ENCODE peak calls at places on chromosomes 3 and 15, in six cellular contexts. One of them, this sample, is unnamed.

GRCh38 chr15:70267879-70268278 is 170.2 kb upstream of the TLE3 start:
- DNase-seq in MCF 10A: peak
- DNase-seq in GM13977: no peak
- DNase-seq in lower leg skin: no peak
- DNase-seq in HFFc6: no peak
- DNase-seq in endothelial cell: no peak
- DNase-seq in this sample: no peak

GRCh38 chr3:156150434-156151066 is 30.2 kb downstream of the KCNAB1 start:
- DNase-seq in HFFc6: peak
- DNase-seq in GM13977: peak
- DNase-seq in lower leg skin: no peak
- DNase-seq in endothelial cell: peak
- DNase-seq in MCF 10A: peak
- DNase-seq in this sample: peak

GRCh38 chr3:170751083-170751893 is 118.7 kb downstream of the RPL22L1 start:
- DNase-seq in lower leg skin: peak
- DNase-seq in HFFc6: peak
- DNase-seq in endothelial cell: no peak
- DNase-seq in MCF 10A: peak
- DNase-seq in GM13977: no peak
- DNase-seq in this sample: peak

GRCh38 chr15:33834892-33835730 is 133.2 kb upstream of the CHRM5 start:
- DNase-seq in GM13977: no peak
- DNase-seq in MCF 10A: no peak
- DNase-seq in HFFc6: peak
- DNase-seq in lower leg skin: no peak
- DNase-seq in endothelial cell: no peak
- DNase-seq in this sample: no peak

GRCh38 chr3:12999147-13000140 is 73.8 kb downstream of the IQSEC1 start:
- DNase-seq in MCF 10A: no peak
- DNase-seq in HFFc6: no peak
- DNase-seq in endothelial cell: no peak
- DNase-seq in lower leg skin: peak
- DNase-seq in GM13977: peak
- DNase-seq in this sample: no peak

GRCh38 chr3:5690904-5691532 is 503.5 kb downstream of the EDEM1 start:
- DNase-seq in GM13977: no peak
- DNase-seq in MCF 10A: no peak
- DNase-seq in HFFc6: no peak
- DNase-seq in endothelial cell: no peak
- DNase-seq in lower leg skin: no peak
- DNase-seq in this sample: no peak

GRCh38 chr15:58469432-58470353 is 37.9 kb downstream of the LIPC start:
- DNase-seq in lower leg skin: no peak
- DNase-seq in GM13977: no peak
- DNase-seq in MCF 10A: peak
- DNase-seq in HFFc6: peak
- DNase-seq in endothelial cell: no peak
- DNase-seq in this sample: no peak

GRCh38 chr3:196537319-196537984 is 22.3 kb upstream of the SMCO1 start:
- DNase-seq in lower leg skin: no peak
- DNase-seq in MCF 10A: peak
- DNase-seq in HFFc6: no peak
- DNase-seq in endothelial cell: peak
- DNase-seq in GM13977: peak
- DNase-seq in this sample: no peak

GRCh38 chr15:77510066-77511044 is 89.7 kb downstream of the HMG20A start:
- DNase-seq in lower leg skin: peak
- DNase-seq in HFFc6: no peak
- DNase-seq in GM13977: no peak
- DNase-seq in MCF 10A: no peak
- DNase-seq in endothelial cell: no peak
- DNase-seq in this sample: no peak

GRCh38 chr3:53885239-53885638 is 3.3 kb upstream of the ACTR8 start:
- DNase-seq in endothelial cell: no peak
- DNase-seq in MCF 10A: no peak
- DNase-seq in GM13977: no peak
- DNase-seq in lower leg skin: no peak
- DNase-seq in HFFc6: no peak
- DNase-seq in this sample: no peak

GRCh38 chr3:189588061-189588817 is 43.0 kb upstream of the TP63 start:
- DNase-seq in lower leg skin: no peak
- DNase-seq in endothelial cell: no peak
- DNase-seq in HFFc6: peak
- DNase-seq in GM13977: no peak
- DNase-seq in MCF 10A: peak
- DNase-seq in this sample: no peak

GRCh38 chr15:92043283-92043682 is 189.8 kb downstream of the SLCO3A1 start:
- DNase-seq in GM13977: no peak
- DNase-seq in MCF 10A: no peak
- DNase-seq in HFFc6: no peak
- DNase-seq in lower leg skin: peak
- DNase-seq in endothelial cell: no peak
- DNase-seq in this sample: no peak

GRCh38 chr15:59632714-59633113 is 21.1 kb downstream of the GCNT3 start:
- DNase-seq in HFFc6: peak
- DNase-seq in GM13977: no peak
- DNase-seq in endothelial cell: peak
- DNase-seq in lower leg skin: no peak
- DNase-seq in MCF 10A: peak
- DNase-seq in this sample: no peak

GRCh38 chr3:50192689-50193141 is 1.3 kb downstream of the GNAT1 start:
- DNase-seq in HFFc6: peak
- DNase-seq in GM13977: peak
- DNase-seq in endothelial cell: peak
- DNase-seq in lower leg skin: peak
- DNase-seq in MCF 10A: peak
- DNase-seq in this sample: peak

GRCh38 chr15:40309344-40309862 is 1.7 kb upstream of the PLCB2 start:
- DNase-seq in HFFc6: no peak
- DNase-seq in endothelial cell: no peak
- DNase-seq in MCF 10A: no peak
- DNase-seq in lower leg skin: no peak
- DNase-seq in GM13977: no peak
- DNase-seq in this sample: no peak

GRCh38 chr15:66294932-66295235 is 1.5 kb downstream of the DIS3L start:
- DNase-seq in lower leg skin: no peak
- DNase-seq in GM13977: peak
- DNase-seq in endothelial cell: no peak
- DNase-seq in MCF 10A: peak
- DNase-seq in HFFc6: peak
- DNase-seq in this sample: no peak

GRCh38 chr15:75995611-75996010 is 16.6 kb downstream of the NRG4 start:
- DNase-seq in HFFc6: no peak
- DNase-seq in lower leg skin: no peak
- DNase-seq in MCF 10A: no peak
- DNase-seq in endothelial cell: no peak
- DNase-seq in GM13977: no peak
- DNase-seq in this sample: no peak

GRCh38 chr15:38823272-38823671 is 258.7 kb upstream of the RASGRP1 start:
- DNase-seq in lower leg skin: no peak
- DNase-seq in endothelial cell: no peak
- DNase-seq in HFFc6: no peak
- DNase-seq in MCF 10A: no peak
- DNase-seq in GM13977: no peak
- DNase-seq in this sample: no peak

GRCh38 chr15:31149987-31150386 is 48.5 kb upstream of the TRPM1 start:
- DNase-seq in endothelial cell: no peak
- DNase-seq in HFFc6: no peak
- DNase-seq in lower leg skin: peak
- DNase-seq in GM13977: no peak
- DNase-seq in MCF 10A: no peak
- DNase-seq in this sample: no peak

GRCh38 chr3:171135536-171135935 is 109.0 kb upstream of the SLC2A2 start:
- DNase-seq in GM13977: no peak
- DNase-seq in MCF 10A: no peak
- DNase-seq in lower leg skin: no peak
- DNase-seq in endothelial cell: no peak
- DNase-seq in HFFc6: no peak
- DNase-seq in this sample: no peak

GRCh38 chr15:25897658-25898057 is 34.5 kb upstream of the ATP10A start:
- DNase-seq in HFFc6: no peak
- DNase-seq in endothelial cell: no peak
- DNase-seq in MCF 10A: no peak
- DNase-seq in GM13977: no peak
- DNase-seq in lower leg skin: no peak
- DNase-seq in this sample: no peak

GRCh38 chr15:25900901-25901300 is 37.8 kb upstream of the ATP10A start:
- DNase-seq in endothelial cell: no peak
- DNase-seq in lower leg skin: no peak
- DNase-seq in GM13977: no peak
- DNase-seq in MCF 10A: peak
- DNase-seq in HFFc6: peak
- DNase-seq in this sample: no peak

GRCh38 chr15:25900426-25900825 is 37.3 kb upstream of the ATP10A start:
- DNase-seq in MCF 10A: no peak
- DNase-seq in GM13977: no peak
- DNase-seq in endothelial cell: no peak
- DNase-seq in lower leg skin: no peak
- DNase-seq in HFFc6: no peak
- DNase-seq in this sample: no peak

GRCh38 chr15:25901841-25902610 is 38.9 kb upstream of the ATP10A start:
- DNase-seq in GM13977: no peak
- DNase-seq in endothelial cell: no peak
- DNase-seq in MCF 10A: no peak
- DNase-seq in lower leg skin: no peak
- DNase-seq in HFFc6: no peak
- DNase-seq in this sample: no peak

GRCh38 chr15:25899870-25900269 is 36.7 kb upstream of the ATP10A start:
- DNase-seq in HFFc6: peak
- DNase-seq in MCF 10A: no peak
- DNase-seq in endothelial cell: no peak
- DNase-seq in GM13977: no peak
- DNase-seq in lower leg skin: no peak
- DNase-seq in this sample: no peak
- TF ChIP-seq CTCF in HFFc6: no peak
- TF ChIP-seq CTCF in MCF 10A: no peak
- TF ChIP-seq CTCF in endothelial cell: no peak
- TF ChIP-seq CTCF in GM13977: no peak
- TF ChIP-seq CTCF in lower leg skin: no peak
- TF ChIP-seq CTCF in this sample: no peak

GRCh38 chr15:52509500-52510244 is 19.0 kb downstream of the MYO5A start:
- DNase-seq in HFFc6: no peak
- DNase-seq in lower leg skin: no peak
- DNase-seq in MCF 10A: no peak
- DNase-seq in endothelial cell: no peak
- DNase-seq in GM13977: no peak
- DNase-seq in this sample: no peak
- TF ChIP-seq CTCF in HFFc6: no peak
- TF ChIP-seq CTCF in lower leg skin: no peak
- TF ChIP-seq CTCF in MCF 10A: no peak
- TF ChIP-seq CTCF in endothelial cell: no peak
- TF ChIP-seq CTCF in GM13977: no peak
- TF ChIP-seq CTCF in this sample: no peak

GRCh38 chr3:194333981-194334320 is 17.2 kb downstream of the CPN2 start:
- DNase-seq in endothelial cell: no peak
- DNase-seq in MCF 10A: no peak
- DNase-seq in HFFc6: no peak
- DNase-seq in lower leg skin: no peak
- DNase-seq in GM13977: no peak
- DNase-seq in this sample: no peak
- TF ChIP-seq CTCF in endothelial cell: no peak
- TF ChIP-seq CTCF in MCF 10A: no peak
- TF ChIP-seq CTCF in HFFc6: no peak
- TF ChIP-seq CTCF in lower leg skin: no peak
- TF ChIP-seq CTCF in GM13977: no peak
- TF ChIP-seq CTCF in this sample: no peak

GRCh38 chr15:98967096-98967495 is 40.5 kb downstream of the PGPEP1L start:
- DNase-seq in endothelial cell: no peak
- DNase-seq in HFFc6: no peak
- DNase-seq in GM13977: no peak
- DNase-seq in lower leg skin: no peak
- DNase-seq in MCF 10A: peak
- DNase-seq in this sample: no peak
- TF ChIP-seq CTCF in endothelial cell: no peak
- TF ChIP-seq CTCF in HFFc6: no peak
- TF ChIP-seq CTCF in GM13977: no peak
- TF ChIP-seq CTCF in lower leg skin: no peak
- TF ChIP-seq CTCF in MCF 10A: no peak
- TF ChIP-seq CTCF in this sample: no peak

GRCh38 chr3:46500631-46501377 is 3.0 kb downstream of the RTP3 start:
- DNase-seq in HFFc6: peak
- DNase-seq in lower leg skin: peak
- DNase-seq in MCF 10A: no peak
- DNase-seq in endothelial cell: no peak
- DNase-seq in GM13977: no peak
- DNase-seq in this sample: no peak

GRCh38 chr3:46495901-46496456 is 1.8 kb upstream of the RTP3 start:
- DNase-seq in MCF 10A: no peak
- DNase-seq in HFFc6: peak
- DNase-seq in lower leg skin: peak
- DNase-seq in GM13977: no peak
- DNase-seq in endothelial cell: no peak
- DNase-seq in this sample: no peak

GRCh38 chr3:46498916-46499519 is 1.2 kb downstream of the RTP3 start:
- DNase-seq in lower leg skin: no peak
- DNase-seq in GM13977: no peak
- DNase-seq in endothelial cell: no peak
- DNase-seq in MCF 10A: no peak
- DNase-seq in HFFc6: no peak
- DNase-seq in this sample: no peak

GRCh38 chr3:46497556-46498265 is at the start of gene RTP3:
- DNase-seq in GM13977: no peak
- DNase-seq in endothelial cell: no peak
- DNase-seq in lower leg skin: peak
- DNase-seq in HFFc6: no peak
- DNase-seq in MCF 10A: no peak
- DNase-seq in this sample: no peak

DNA sequence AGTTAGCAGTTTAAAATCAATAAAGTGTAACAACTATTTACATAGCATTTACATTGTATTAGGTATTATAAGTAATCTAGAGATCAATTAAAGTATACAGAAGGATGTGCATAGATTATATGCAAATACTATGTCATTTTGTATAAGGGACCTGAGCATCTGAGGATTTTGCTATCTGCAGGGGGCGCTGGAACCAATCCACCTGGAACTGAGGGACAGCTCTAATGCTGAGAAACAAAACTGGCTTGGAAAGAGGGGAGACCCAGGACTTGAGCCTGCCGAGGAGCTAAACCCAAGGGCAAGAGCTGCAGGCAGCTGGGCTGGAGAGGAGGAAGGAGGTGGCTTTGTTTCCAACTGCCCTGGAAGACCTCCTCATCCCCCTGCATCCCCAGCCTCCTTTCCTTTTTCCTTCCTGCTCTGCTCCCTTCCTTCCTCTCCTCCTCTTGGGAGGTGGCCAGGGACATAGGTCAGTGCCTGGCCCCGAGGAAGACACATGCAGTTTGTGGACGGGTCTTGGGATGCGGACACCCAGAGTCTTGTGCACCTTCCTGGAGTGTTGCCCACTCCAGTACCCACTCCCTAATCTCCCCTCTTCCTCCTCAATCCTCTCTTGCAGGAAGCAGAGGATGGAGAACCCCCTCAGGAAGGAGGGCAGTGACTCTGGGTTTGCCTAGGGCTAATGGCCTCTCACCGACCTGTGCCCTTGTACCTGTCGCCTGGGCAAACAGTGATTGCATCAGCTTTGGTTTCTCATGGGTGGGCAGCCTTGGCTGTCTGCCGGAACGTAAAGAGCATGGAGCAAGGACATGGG is 826 bp upstream of the RTP3 start:
- DNase-seq in HFFc6: no peak
- DNase-seq in lower leg skin: peak
- DNase-seq in MCF 10A: peak
- DNase-seq in GM13977: no peak
- DNase-seq in endothelial cell: peak
- DNase-seq in this sample: no peak
- TF ChIP-seq CTCF in HFFc6: peak
- TF ChIP-seq CTCF in lower leg skin: no peak
- TF ChIP-seq CTCF in MCF 10A: no peak
- TF ChIP-seq CTCF in GM13977: peak
- TF ChIP-seq CTCF in endothelial cell: peak
- TF ChIP-seq CTCF in this sample: peak

This sample was measured in Panc1.